ENCODE peak calls at places on chromosomes 5 and 9, in six cellular contexts. One of them, this sample, is unnamed.

GRCh38 chr5:111948517-111948916 is 191.5 kb upstream of the NREP start:
- DNase-seq in A549: no peak
- DNase-seq in Calu3: no peak
- DNase-seq in coronary artery: no peak
- DNase-seq in HFFc6: peak
- DNase-seq in neural crest cell: no peak
- DNase-seq in this sample: no peak

GRCh38 chr9:123629531-123629930 is 273.5 kb downstream of the CRB2 start:
- DNase-seq in A549: no peak
- DNase-seq in Calu3: no peak
- DNase-seq in coronary artery: no peak
- DNase-seq in HFFc6: no peak
- DNase-seq in neural crest cell: no peak
- DNase-seq in this sample: no peak

GRCh38 chr5:7714697-7715096 is 136.2 kb downstream of the CFAP90 start:
- DNase-seq in A549: no peak
- DNase-seq in Calu3: no peak
- DNase-seq in coronary artery: no peak
- DNase-seq in HFFc6: no peak
- DNase-seq in neural crest cell: no peak
- DNase-seq in this sample: no peak

GRCh38 chr9:110583237-110583636 is 3.7 kb upstream of the SVEP1 start:
- DNase-seq in A549: peak
- DNase-seq in Calu3: no peak
- DNase-seq in coronary artery: no peak
- DNase-seq in HFFc6: peak
- DNase-seq in neural crest cell: no peak
- DNase-seq in this sample: no peak

GRCh38 chr9:124399999-124400940 is 15.0 kb downstream of the PSMB7 start:
- DNase-seq in A549: no peak
- DNase-seq in Calu3: no peak
- DNase-seq in coronary artery: no peak
- DNase-seq in HFFc6: no peak
- DNase-seq in neural crest cell: no peak
- DNase-seq in this sample: peak

GRCh38 chr5:93069276-93069675 is 511.7 kb downstream of the NR2F1-AS1 start:
- DNase-seq in A549: no peak
- DNase-seq in Calu3: no peak
- DNase-seq in coronary artery: no peak
- DNase-seq in HFFc6: no peak
- DNase-seq in neural crest cell: no peak
- DNase-seq in this sample: no peak

GRCh38 chr9:84121991-84122523 is 141.5 kb downstream of the RMI1 start:
- DNase-seq in A549: no peak
- DNase-seq in Calu3: no peak
- DNase-seq in coronary artery: no peak
- DNase-seq in HFFc6: no peak
- DNase-seq in neural crest cell: no peak
- DNase-seq in this sample: no peak

GRCh38 chr5:138824516-138824915 is 50.6 kb downstream of the LRRTM2 start:
- DNase-seq in A549: no peak
- DNase-seq in Calu3: no peak
- DNase-seq in coronary artery: no peak
- DNase-seq in HFFc6: no peak
- DNase-seq in neural crest cell: no peak
- DNase-seq in this sample: peak

GRCh38 chr5:142246263-142246662 is 78.6 kb downstream of the SPRY4 start:
- DNase-seq in A549: no peak
- DNase-seq in Calu3: no peak
- DNase-seq in coronary artery: peak
- DNase-seq in HFFc6: peak
- DNase-seq in neural crest cell: no peak
- DNase-seq in this sample: no peak

GRCh38 chr5:150473673-150474358 is 24.3 kb upstream of the RPS14 start:
- DNase-seq in A549: peak
- DNase-seq in Calu3: peak
- DNase-seq in coronary artery: no peak
- DNase-seq in HFFc6: peak
- DNase-seq in neural crest cell: no peak
- DNase-seq in this sample: no peak

GRCh38 chr5:133527311-133527710 is 85.0 kb downstream of the FSTL4 start:
- DNase-seq in A549: no peak
- DNase-seq in Calu3: no peak
- DNase-seq in coronary artery: no peak
- DNase-seq in HFFc6: peak
- DNase-seq in neural crest cell: no peak
- DNase-seq in this sample: no peak

GRCh38 chr5:139481580-139482049 is 943 bp downstream of the STING1 start:
- DNase-seq in A549: no peak
- DNase-seq in Calu3: peak
- DNase-seq in coronary artery: no peak
- DNase-seq in HFFc6: peak
- DNase-seq in neural crest cell: no peak
- DNase-seq in this sample: no peak

GRCh38 chr9:128022886-128023285 is 42.1 kb upstream of the EEIG1 start:
- DNase-seq in A549: no peak
- DNase-seq in Calu3: no peak
- DNase-seq in coronary artery: no peak
- DNase-seq in HFFc6: no peak
- DNase-seq in neural crest cell: no peak
- DNase-seq in this sample: no peak

GRCh38 chr5:54766748-54767147 is 218.6 kb downstream of the ESM1 start:
- DNase-seq in A549: no peak
- DNase-seq in Calu3: no peak
- DNase-seq in coronary artery: no peak
- DNase-seq in HFFc6: no peak
- DNase-seq in neural crest cell: no peak
- DNase-seq in this sample: no peak

GRCh38 chr5:54769746-54770145 is 215.6 kb downstream of the ESM1 start:
- DNase-seq in A549: no peak
- DNase-seq in Calu3: no peak
- DNase-seq in coronary artery: no peak
- DNase-seq in HFFc6: no peak
- DNase-seq in neural crest cell: no peak
- DNase-seq in this sample: no peak

GRCh38 chr5:54765327-54765726 is 220.1 kb downstream of the ESM1 start:
- DNase-seq in A549: no peak
- DNase-seq in Calu3: no peak
- DNase-seq in coronary artery: no peak
- DNase-seq in HFFc6: no peak
- DNase-seq in neural crest cell: no peak
- DNase-seq in this sample: no peak

GRCh38 chr5:54772232-54773168 is 212.9 kb downstream of the ESM1 start:
- DNase-seq in A549: no peak
- DNase-seq in Calu3: no peak
- DNase-seq in coronary artery: no peak
- DNase-seq in HFFc6: no peak
- DNase-seq in neural crest cell: no peak
- DNase-seq in this sample: no peak

DNA sequence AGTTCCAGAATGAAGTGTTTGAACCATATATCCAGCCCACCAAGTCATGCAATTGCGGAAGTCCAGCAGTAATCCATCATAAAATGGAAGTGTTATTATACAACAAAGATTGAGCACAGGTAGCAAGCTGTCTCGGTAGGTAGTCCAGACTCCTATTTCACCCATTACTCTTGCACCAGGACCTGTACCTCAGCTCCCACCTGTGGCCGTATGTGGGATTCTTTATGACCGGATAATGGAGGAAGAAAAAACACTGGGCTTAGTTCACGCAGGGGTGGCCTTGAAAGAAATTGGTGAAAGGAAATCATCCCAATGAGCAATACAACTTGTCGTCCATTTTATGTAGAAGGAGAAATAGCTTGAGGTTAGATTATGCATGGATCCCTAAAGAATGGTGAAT is 216.3 kb downstream of the ESM1 start:
- DNase-seq in A549: no peak
- DNase-seq in Calu3: no peak
- DNase-seq in coronary artery: no peak
- DNase-seq in HFFc6: no peak
- DNase-seq in neural crest cell: no peak
- DNase-seq in this sample: no peak
- TF ChIP-seq CTCF in A549: no peak
- TF ChIP-seq CTCF in Calu3: no peak
- TF ChIP-seq CTCF in coronary artery: no peak
- TF ChIP-seq CTCF in HFFc6: no peak
- TF ChIP-seq CTCF in neural crest cell: no peak
- TF ChIP-seq CTCF in this sample: no peak

GRCh38 chr5:5078009-5078897 is 61.9 kb upstream of the ADAMTS16 start:
- DNase-seq in A549: no peak
- DNase-seq in Calu3: no peak
- DNase-seq in coronary artery: no peak
- DNase-seq in HFFc6: no peak
- DNase-seq in neural crest cell: no peak
- DNase-seq in this sample: no peak
- TF ChIP-seq CTCF in A549: no peak
- TF ChIP-seq CTCF in Calu3: no peak
- TF ChIP-seq CTCF in coronary artery: no peak
- TF ChIP-seq CTCF in HFFc6: no peak
- TF ChIP-seq CTCF in neural crest cell: no peak
- TF ChIP-seq CTCF in this sample: no peak

GRCh38 chr5:81016116-81016515 is 56.0 kb downstream of the RASGRF2 start:
- DNase-seq in A549: no peak
- DNase-seq in Calu3: no peak
- DNase-seq in coronary artery: no peak
- DNase-seq in HFFc6: no peak
- DNase-seq in neural crest cell: no peak
- DNase-seq in this sample: no peak

GRCh38 chr5:81019748-81020147 is 59.6 kb downstream of the RASGRF2 start:
- DNase-seq in A549: no peak
- DNase-seq in Calu3: no peak
- DNase-seq in coronary artery: no peak
- DNase-seq in HFFc6: no peak
- DNase-seq in neural crest cell: no peak
- DNase-seq in this sample: no peak

GRCh38 chr5:81020478-81021167 is 60.5 kb downstream of the RASGRF2 start:
- DNase-seq in A549: no peak
- DNase-seq in Calu3: no peak
- DNase-seq in coronary artery: no peak
- DNase-seq in HFFc6: no peak
- DNase-seq in neural crest cell: no peak
- DNase-seq in this sample: no peak

GRCh38 chr5:81014348-81014747 is 54.2 kb downstream of the RASGRF2 start:
- DNase-seq in A549: no peak
- DNase-seq in Calu3: no peak
- DNase-seq in coronary artery: no peak
- DNase-seq in HFFc6: no peak
- DNase-seq in neural crest cell: no peak
- DNase-seq in this sample: no peak

DNA sequence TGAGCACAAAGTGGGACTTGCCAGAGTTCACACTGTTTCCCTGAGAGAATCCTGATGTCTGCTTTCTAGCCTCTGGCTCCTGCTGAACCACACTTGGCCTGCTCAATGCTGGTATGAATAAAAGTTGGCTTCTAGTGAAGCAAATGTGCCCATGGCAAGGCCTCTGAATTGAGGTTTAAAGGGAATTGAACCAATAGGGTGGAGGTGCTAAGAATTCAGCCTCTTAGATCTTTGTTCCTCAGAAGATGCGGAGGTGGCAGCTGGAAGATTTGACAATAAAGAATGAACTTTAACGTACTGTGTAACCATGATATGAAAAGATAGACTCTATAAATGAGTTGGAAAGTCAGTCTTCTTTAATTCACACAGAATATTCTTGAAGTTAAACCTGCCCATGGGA is 57.2 kb downstream of the RASGRF2 start:
- DNase-seq in A549: no peak
- DNase-seq in Calu3: no peak
- DNase-seq in coronary artery: no peak
- DNase-seq in HFFc6: no peak
- DNase-seq in neural crest cell: no peak
- DNase-seq in this sample: no peak
- TF ChIP-seq CTCF in A549: no peak
- TF ChIP-seq CTCF in Calu3: no peak
- TF ChIP-seq CTCF in coronary artery: no peak
- TF ChIP-seq CTCF in HFFc6: no peak
- TF ChIP-seq CTCF in neural crest cell: no peak
- TF ChIP-seq CTCF in this sample: no peak

GRCh38 chr5:64384761-64385160 is 121.1 kb upstream of the RGS7BP start:
- DNase-seq in A549: peak
- DNase-seq in Calu3: peak
- DNase-seq in coronary artery: no peak
- DNase-seq in HFFc6: no peak
- DNase-seq in neural crest cell: peak
- DNase-seq in this sample: peak
- TF ChIP-seq CTCF in A549: no peak
- TF ChIP-seq CTCF in Calu3: peak
- TF ChIP-seq CTCF in coronary artery: no peak
- TF ChIP-seq CTCF in HFFc6: no peak
- TF ChIP-seq CTCF in neural crest cell: peak
- TF ChIP-seq CTCF in this sample: peak

DNA sequence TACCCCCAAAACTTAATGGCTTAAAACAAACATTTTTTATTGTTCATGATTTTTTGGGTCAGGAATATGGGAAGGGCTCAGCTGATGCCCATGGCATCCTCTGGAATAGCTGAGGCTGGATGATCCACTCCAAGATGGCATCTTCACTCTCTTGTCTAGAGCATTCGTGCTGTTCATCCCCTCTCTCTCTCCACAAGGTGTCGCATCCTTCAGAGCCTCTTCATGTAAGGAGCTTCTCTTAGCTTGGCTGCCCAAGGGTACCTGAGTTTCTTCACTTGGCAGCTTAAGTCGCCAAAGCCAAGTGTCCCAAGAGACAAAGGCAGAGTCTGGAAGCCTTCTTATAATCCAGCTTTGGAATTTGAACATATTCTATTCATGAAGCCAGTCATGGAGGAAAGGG is 294.7 kb downstream of the CHSY3 start:
- DNase-seq in A549: peak
- DNase-seq in Calu3: no peak
- DNase-seq in coronary artery: no peak
- DNase-seq in HFFc6: no peak
- DNase-seq in neural crest cell: no peak
- DNase-seq in this sample: no peak
- TF ChIP-seq CTCF in A549: no peak
- TF ChIP-seq CTCF in Calu3: no peak
- TF ChIP-seq CTCF in coronary artery: no peak
- TF ChIP-seq CTCF in HFFc6: no peak
- TF ChIP-seq CTCF in neural crest cell: peak
- TF ChIP-seq CTCF in this sample: no peak